ENCODE peak calls at places on chromosome 15, in eight cellular contexts. S, H, D, U, J, Y, X and C are unnamed samples.

GRCh38 chr15:85100186-85100937 is 118.7 kb downstream of the PDE8A start:
- DNase-seq in S (no peak), H (no peak), D (peak), U (no peak), J (no peak), Y (no peak), X (no peak), C (peak)

GRCh38 chr15:86915811-86916331 is 836.2 kb downstream of the AGBL1 start:
- DNase-seq in S (no peak), H (peak), D (no peak), U (no peak), J (peak), Y (no peak), X (no peak), C (peak)

GRCh38 chr15:71116942-71117341 is 1.7 kb downstream of the THSD4 start:
- DNase-seq in S (no peak), H (peak), D (no peak), U (no peak), J (no peak), Y (no peak), X (no peak), C (no peak)

GRCh38 chr15:27091270-27091940 is 120.4 kb downstream of the GABRG3 start:
- DNase-seq in S (no peak), H (no peak), D (no peak), U (no peak), J (no peak), Y (no peak), X (no peak), C (no peak)

GRCh38 chr15:69939513-69940440 is 157.9 kb downstream of the TLE3 start:
- DNase-seq in S (no peak), H (peak), D (no peak), U (no peak), J (peak), Y (no peak), X (no peak), C (no peak)

GRCh38 chr15:39939487-39940452 is 5.9 kb downstream of the EIF2AK4 start:
- DNase-seq in S (no peak), H (no peak), D (no peak), U (no peak), J (no peak), Y (no peak), X (no peak), C (no peak)

GRCh38 chr15:40234783-40235182 is 4.1 kb upstream of the PAK6 start:
- DNase-seq in S (no peak), H (peak), D (no peak), U (peak), J (no peak), Y (no peak), X (no peak), C (no peak)

GRCh38 chr15:101579766-101580165 is 72.4 kb downstream of the TM2D3 start:
- DNase-seq in S (no peak), H (peak), D (no peak), U (no peak), J (no peak), Y (no peak), X (no peak), C (no peak)

GRCh38 chr15:20645956-20646355 is 104.4 kb upstream of the GOLGA6L6 start:
- DNase-seq in S (no peak), H (peak), D (no peak), U (no peak), J (no peak), Y (peak), X (no peak), C (peak)

GRCh38 chr15:58115692-58116091 is 22.5 kb upstream of the AQP9 start:
- DNase-seq in S (no peak), H (peak), D (no peak), U (no peak), J (peak), Y (no peak), X (no peak), C (no peak)

GRCh38 chr15:51336011-51336410 is 2.4 kb downstream of the CYP19A1 start:
- DNase-seq in S (no peak), H (no peak), D (no peak), U (no peak), J (no peak), Y (no peak), X (no peak), C (no peak)

GRCh38 chr15:77094397-77095030 is 23.6 kb upstream of the TSPAN3 start:
- DNase-seq in S (no peak), H (no peak), D (no peak), U (no peak), J (peak), Y (no peak), X (no peak), C (no peak)

GRCh38 chr15:60799885-60800728 is 321.2 kb upstream of the ICE2 start:
- DNase-seq in S (no peak), H (no peak), D (no peak), U (no peak), J (no peak), Y (no peak), X (no peak), C (no peak)

GRCh38 chr15:56587686-56588085 is 122.7 kb upstream of the MNS1 start:
- DNase-seq in S (no peak), H (no peak), D (no peak), U (no peak), J (no peak), Y (no peak), X (no peak), C (no peak)

GRCh38 chr15:69014454-69014853 is at the start of gene NOX5:
- DNase-seq in S (no peak), H (peak), D (no peak), U (no peak), J (peak), Y (no peak), X (no peak), C (no peak)

GRCh38 chr15:99580061-99580460 is 14.3 kb downstream of the MEF2A start:
- DNase-seq in S (no peak), H (no peak), D (no peak), U (no peak), J (no peak), Y (no peak), X (no peak), C (no peak)

GRCh38 chr15:34708422-34708821 is 46.4 kb downstream of the GJD2 start:
- DNase-seq in S (no peak), H (peak), D (no peak), U (peak), J (peak), Y (no peak), X (no peak), C (peak)